ENCODE peak calls at places on chromosomes 4 and X, in nine cellular contexts. One of them, this sample, is unnamed.

GRCh38 chr4:78032446-78032845 is 24.7 kb upstream of the FRAS1 start:
- DNase-seq in A549: no peak
- DNase-seq in pancreas: no peak
- DNase-seq in cardiac fibroblast: no peak
- DNase-seq in adrenal gland: no peak
- DNase-seq in AG04449: no peak
- DNase-seq in epithelial cell of proximal tubule: no peak
- DNase-seq in fibroblast of pulmonary artery: no peak
- DNase-seq in PC-3: no peak
- DNase-seq in this sample: no peak

GRCh38 chrX:13414006-13414647 is 94.3 kb upstream of the ATXN3L start:
- DNase-seq in A549: no peak
- DNase-seq in pancreas: no peak
- DNase-seq in cardiac fibroblast: no peak
- DNase-seq in adrenal gland: no peak
- DNase-seq in AG04449: no peak
- DNase-seq in epithelial cell of proximal tubule: no peak
- DNase-seq in fibroblast of pulmonary artery: no peak
- DNase-seq in PC-3: no peak
- DNase-seq in this sample: no peak

GRCh38 chr4:39616651-39617050 is 22.0 kb downstream of the SMIM14 start:
- DNase-seq in A549: no peak
- DNase-seq in pancreas: no peak
- DNase-seq in cardiac fibroblast: no peak
- DNase-seq in adrenal gland: no peak
- DNase-seq in AG04449: no peak
- DNase-seq in epithelial cell of proximal tubule: no peak
- DNase-seq in fibroblast of pulmonary artery: peak
- DNase-seq in PC-3: no peak
- DNase-seq in this sample: no peak

GRCh38 chr4:126591583-126591982 is 1041.2 kb upstream of the INTU start:
- DNase-seq in A549: no peak
- DNase-seq in pancreas: no peak
- DNase-seq in cardiac fibroblast: no peak
- DNase-seq in adrenal gland: no peak
- DNase-seq in AG04449: no peak
- DNase-seq in epithelial cell of proximal tubule: no peak
- DNase-seq in fibroblast of pulmonary artery: no peak
- DNase-seq in PC-3: no peak
- DNase-seq in this sample: no peak

GRCh38 chr4:124212835-124213640 is 499.5 kb downstream of the ANKRD50 start:
- DNase-seq in A549: no peak
- DNase-seq in pancreas: no peak
- DNase-seq in cardiac fibroblast: peak
- DNase-seq in adrenal gland: no peak
- DNase-seq in AG04449: no peak
- DNase-seq in epithelial cell of proximal tubule: no peak
- DNase-seq in fibroblast of pulmonary artery: peak
- DNase-seq in PC-3: no peak
- DNase-seq in this sample: no peak

GRCh38 chrX:50635811-50636365 is 165.3 kb upstream of the DGKK start:
- DNase-seq in A549: no peak
- DNase-seq in pancreas: no peak
- DNase-seq in cardiac fibroblast: no peak
- DNase-seq in adrenal gland: no peak
- DNase-seq in AG04449: no peak
- DNase-seq in epithelial cell of proximal tubule: no peak
- DNase-seq in fibroblast of pulmonary artery: no peak
- DNase-seq in PC-3: no peak
- DNase-seq in this sample: no peak

GRCh38 chrX:20217906-20218305 is 48.8 kb downstream of the RPS6KA3 start:
- DNase-seq in A549: no peak
- DNase-seq in pancreas: no peak
- DNase-seq in cardiac fibroblast: no peak
- DNase-seq in adrenal gland: no peak
- DNase-seq in AG04449: no peak
- DNase-seq in epithelial cell of proximal tubule: no peak
- DNase-seq in fibroblast of pulmonary artery: no peak
- DNase-seq in PC-3: no peak
- DNase-seq in this sample: no peak

GRCh38 chr4:114137984-114138383 is 158.5 kb upstream of the ARSJ start:
- DNase-seq in A549: no peak
- DNase-seq in pancreas: no peak
- DNase-seq in cardiac fibroblast: no peak
- DNase-seq in adrenal gland: no peak
- DNase-seq in AG04449: no peak
- DNase-seq in epithelial cell of proximal tubule: no peak
- DNase-seq in fibroblast of pulmonary artery: no peak
- DNase-seq in PC-3: no peak
- DNase-seq in this sample: no peak

GRCh38 chr4:128322986-128323385 is 35.4 kb upstream of the PGRMC2 start:
- DNase-seq in A549: peak
- DNase-seq in pancreas: no peak
- DNase-seq in cardiac fibroblast: peak
- DNase-seq in adrenal gland: no peak
- DNase-seq in AG04449: peak
- DNase-seq in epithelial cell of proximal tubule: peak
- DNase-seq in fibroblast of pulmonary artery: peak
- DNase-seq in PC-3: peak
- DNase-seq in this sample: no peak

GRCh38 chr4:107721436-107722090 is 1.5 kb upstream of the PAPSS1 start:
- DNase-seq in A549: no peak
- DNase-seq in pancreas: no peak
- DNase-seq in cardiac fibroblast: no peak
- DNase-seq in adrenal gland: no peak
- DNase-seq in AG04449: no peak
- DNase-seq in epithelial cell of proximal tubule: no peak
- DNase-seq in fibroblast of pulmonary artery: no peak
- DNase-seq in PC-3: no peak
- DNase-seq in this sample: no peak

GRCh38 chr4:122015203-122015602 is 63.3 kb upstream of the TRPC3 start:
- DNase-seq in A549: no peak
- DNase-seq in pancreas: no peak
- DNase-seq in cardiac fibroblast: no peak
- DNase-seq in adrenal gland: no peak
- DNase-seq in AG04449: no peak
- DNase-seq in epithelial cell of proximal tubule: no peak
- DNase-seq in fibroblast of pulmonary artery: no peak
- DNase-seq in PC-3: no peak
- DNase-seq in this sample: no peak

GRCh38 chr4:101187837-101188236 is 159.5 kb downstream of the PPP3CA start:
- DNase-seq in A549: no peak
- DNase-seq in pancreas: no peak
- DNase-seq in cardiac fibroblast: peak
- DNase-seq in adrenal gland: no peak
- DNase-seq in AG04449: no peak
- DNase-seq in epithelial cell of proximal tubule: no peak
- DNase-seq in fibroblast of pulmonary artery: no peak
- DNase-seq in PC-3: peak
- DNase-seq in this sample: no peak
- TF ChIP-seq CTCF in A549: peak
- TF ChIP-seq CTCF in pancreas: no peak
- TF ChIP-seq CTCF in cardiac fibroblast: peak
- TF ChIP-seq CTCF in adrenal gland: peak
- TF ChIP-seq CTCF in AG04449: no peak
- TF ChIP-seq CTCF in epithelial cell of proximal tubule: peak
- TF ChIP-seq CTCF in fibroblast of pulmonary artery: no peak
- TF ChIP-seq CTCF in PC-3: peak
- TF ChIP-seq CTCF in this sample: peak

DNA sequence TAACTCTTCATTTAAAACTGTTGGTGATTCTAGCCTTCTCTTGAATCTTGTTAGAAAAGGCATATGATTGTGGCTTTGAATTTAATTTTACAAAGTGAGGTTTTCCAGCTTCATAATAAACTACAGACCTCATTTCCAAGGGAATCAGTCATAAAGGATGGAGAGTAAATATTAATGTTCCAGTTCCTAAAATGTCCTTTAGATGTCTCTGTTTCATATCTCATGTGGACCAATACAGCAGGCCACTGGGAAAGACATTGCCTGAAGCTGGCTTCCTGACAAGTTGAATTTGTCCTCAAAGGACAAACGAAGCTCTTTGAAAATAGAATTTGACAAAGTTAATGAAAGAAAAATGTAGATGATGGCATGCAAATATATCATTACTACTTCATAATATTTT is 125.4 kb downstream of the ZNF330 start:
- DNase-seq in A549: peak
- DNase-seq in pancreas: no peak
- DNase-seq in cardiac fibroblast: peak
- DNase-seq in adrenal gland: peak
- DNase-seq in AG04449: no peak
- DNase-seq in epithelial cell of proximal tubule: no peak
- DNase-seq in fibroblast of pulmonary artery: peak
- DNase-seq in PC-3: peak
- DNase-seq in this sample: peak
- TF ChIP-seq CTCF in A549: peak
- TF ChIP-seq CTCF in pancreas: no peak
- TF ChIP-seq CTCF in cardiac fibroblast: peak
- TF ChIP-seq CTCF in adrenal gland: peak
- TF ChIP-seq CTCF in AG04449: peak
- TF ChIP-seq CTCF in epithelial cell of proximal tubule: peak
- TF ChIP-seq CTCF in fibroblast of pulmonary artery: peak
- TF ChIP-seq CTCF in PC-3: peak
- TF ChIP-seq CTCF in this sample: peak

DNA sequence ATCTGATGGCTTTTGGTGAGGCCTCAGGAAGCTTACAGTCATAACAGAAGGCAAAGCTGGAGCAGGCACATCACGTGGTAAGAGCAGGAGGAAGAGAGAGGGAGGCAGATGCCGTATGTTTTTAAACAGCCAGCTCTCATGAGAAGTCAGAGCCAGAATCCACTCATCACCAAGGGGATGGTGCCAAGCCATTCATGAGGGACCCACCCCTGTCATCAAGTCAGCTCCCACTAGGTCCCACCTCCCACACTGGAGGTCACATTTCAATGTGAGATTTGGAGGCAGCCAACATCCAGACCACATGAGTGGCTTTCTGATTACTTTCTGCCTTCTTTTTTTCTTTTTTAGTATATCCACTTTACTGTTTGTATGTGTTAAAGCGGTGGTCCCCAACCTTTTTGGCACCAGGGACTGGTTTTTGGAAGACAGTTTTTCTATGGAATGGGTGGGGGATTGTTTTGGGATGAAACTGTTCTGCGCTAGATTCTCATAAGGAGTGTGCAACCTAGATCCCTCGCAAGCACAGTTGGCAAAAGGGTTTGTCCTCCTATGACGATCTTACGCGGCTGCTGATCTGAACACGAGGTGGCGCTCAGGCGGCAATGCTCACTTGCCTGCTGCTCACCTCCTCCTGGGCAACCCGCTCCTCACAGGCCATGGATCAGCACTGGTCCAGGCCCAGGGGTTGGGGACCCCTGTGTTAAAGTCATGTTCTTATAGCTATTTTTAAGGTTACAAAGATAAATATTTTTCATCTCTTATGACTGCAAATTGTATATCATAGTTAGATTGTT is 61.7 kb downstream of the SLIT2 start:
- DNase-seq in A549: no peak
- DNase-seq in pancreas: no peak
- DNase-seq in cardiac fibroblast: no peak
- DNase-seq in adrenal gland: no peak
- DNase-seq in AG04449: no peak
- DNase-seq in epithelial cell of proximal tubule: no peak
- DNase-seq in fibroblast of pulmonary artery: peak
- DNase-seq in PC-3: no peak
- DNase-seq in this sample: peak
- TF ChIP-seq CTCF in A549: no peak
- TF ChIP-seq CTCF in pancreas: no peak
- TF ChIP-seq CTCF in cardiac fibroblast: no peak
- TF ChIP-seq CTCF in adrenal gland: no peak
- TF ChIP-seq CTCF in AG04449: no peak
- TF ChIP-seq CTCF in epithelial cell of proximal tubule: peak
- TF ChIP-seq CTCF in fibroblast of pulmonary artery: peak
- TF ChIP-seq CTCF in PC-3: no peak
- TF ChIP-seq CTCF in this sample: peak

GRCh38 chrX:131025336-131025735 is 32.8 kb upstream of the ARHGAP36 start:
- DNase-seq in A549: no peak
- DNase-seq in pancreas: no peak
- DNase-seq in cardiac fibroblast: no peak
- DNase-seq in adrenal gland: no peak
- DNase-seq in AG04449: no peak
- DNase-seq in epithelial cell of proximal tubule: no peak
- DNase-seq in fibroblast of pulmonary artery: no peak
- DNase-seq in PC-3: no peak
- DNase-seq in this sample: no peak
- TF ChIP-seq CTCF in A549: no peak
- TF ChIP-seq CTCF in pancreas: no peak
- TF ChIP-seq CTCF in cardiac fibroblast: no peak
- TF ChIP-seq CTCF in adrenal gland: no peak
- TF ChIP-seq CTCF in AG04449: no peak
- TF ChIP-seq CTCF in epithelial cell of proximal tubule: no peak
- TF ChIP-seq CTCF in fibroblast of pulmonary artery: no peak
- TF ChIP-seq CTCF in PC-3: no peak
- TF ChIP-seq CTCF in this sample: no peak